ENCODE peak calls at places on chromosomes 11 and 22, in nine cellular contexts. L is transverse colon, U is stomach, S is ovary, H is tibial nerve, D is A549, P is H1, A is SK-N-SH, V is K562. Z is an unnamed sample.

GRCh38 chr11:92941676-92942571 is 27.5 kb upstream of the MTNR1B start:
- DNase-seq in H (no peak), V (peak; percentile 45), P (no peak), S (no peak), A (peak; percentile 64), D (peak; percentile 33), U (no peak), L (no peak), Z (no peak)

GRCh38 chr11:10272132-10272531 is 21.9 kb downstream of the SBF2 start:
- DNase-seq in H (no peak), A (no peak), V (no peak), L (no peak), P (no peak), S (no peak), D (no peak), U (no peak), Z (no peak)

GRCh38 chr11:65150513-65151271 is 16.4 kb upstream of the SYVN1 start:
- DNase-seq in H (peak; percentile 59), D (peak; percentile 89), L (peak; percentile 89), S (peak; percentile 77), P (no peak), U (peak; percentile 86), V (peak; percentile 63), A (peak; percentile 82), Z (peak; percentile 86)

GRCh38 chr11:763073-763463 is 14.2 kb downstream of the GATD1 start:
- DNase-seq in U (peak; percentile 64), S (no peak), L (peak; percentile 72), D (no peak), A (peak; percentile 24), H (no peak), P (no peak), V (peak; percentile 68), Z (no peak)

GRCh38 chr11:69471329-69472052 is 10.0 kb upstream of the LINC01488 start:
- DNase-seq in U (no peak), P (no peak), A (no peak), D (no peak), V (no peak), H (no peak), S (no peak), L (no peak), Z (no peak)

GRCh38 chr11:76654310-76654851 is 16.2 kb downstream of the LRRC32 start:
- DNase-seq in S (peak; percentile 72), L (peak; percentile 54), A (no peak), D (no peak), P (no peak), U (peak; percentile 24), H (peak; percentile 11), V (peak; percentile 81), Z (peak; percentile 81)

GRCh38 chr22:19488884-19489843 is 9.4 kb downstream of the CDC45 start:
- DNase-seq in L (no peak), V (peak; percentile 83), A (peak; percentile 57), D (peak; percentile 14), H (no peak), P (no peak), U (no peak), S (no peak), Z (no peak)

GRCh38 chr11:42772886-42773285 is 538.9 kb upstream of the API5 start:
- DNase-seq in L (no peak), A (no peak), V (no peak), U (no peak), D (no peak), H (no peak), S (no peak), P (no peak), Z (no peak)

GRCh38 chr11:113664981-113665710 is 41.0 kb downstream of the TMPRSS5 start:
- DNase-seq in V (no peak), L (no peak), U (peak; percentile 42), S (no peak), H (no peak), A (no peak), D (peak; percentile 11), P (no peak), Z (no peak)

GRCh38 chr11:113668255-113668654 is 37.9 kb downstream of the TMPRSS5 start:
- DNase-seq in P (no peak), D (peak; percentile 47), H (no peak), L (no peak), S (no peak), V (no peak), A (no peak), U (no peak), Z (no peak)

GRCh38 chr11:113670149-113670829 is 35.8 kb downstream of the TMPRSS5 start:
- DNase-seq in L (no peak), A (no peak), P (no peak), S (no peak), H (no peak), V (peak; percentile 43), D (no peak), U (no peak), Z (no peak)

GRCh38 chr11:113666584-113666983 is 39.5 kb downstream of the TMPRSS5 start:
- DNase-seq in H (no peak), S (no peak), L (no peak), D (no peak), U (no peak), V (no peak), P (no peak), A (no peak), Z (no peak)

DNA sequence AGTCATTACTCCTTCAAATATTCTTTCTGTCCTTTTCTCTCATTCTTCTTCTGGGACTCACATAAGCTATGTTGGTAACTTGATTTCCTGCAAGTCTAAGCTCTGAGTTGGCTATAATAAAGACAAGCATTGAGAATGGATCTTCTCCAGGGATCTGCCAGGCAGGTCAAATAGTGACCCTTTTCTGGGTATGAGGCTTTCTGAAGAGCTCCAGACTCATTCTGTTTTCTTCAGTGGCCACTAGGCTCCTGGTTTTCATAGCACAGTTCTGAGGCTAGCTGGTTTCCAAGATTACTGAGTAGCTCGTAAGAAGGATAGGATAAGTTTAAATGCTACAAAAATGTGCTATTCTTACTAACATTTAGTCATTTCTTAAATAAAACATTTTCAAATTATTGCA is 38.3 kb downstream of the TMPRSS5 start:
- DNase-seq in H (no peak), U (no peak), V (no peak), D (no peak), P (no peak), A (no peak), S (no peak), L (no peak), Z (no peak)
- TF ChIP-seq EP300 in H (no peak), U (no peak), V (no peak), D (no peak), P (no peak), A (no peak), S (no peak), L (no peak), Z (no peak)

DNA sequence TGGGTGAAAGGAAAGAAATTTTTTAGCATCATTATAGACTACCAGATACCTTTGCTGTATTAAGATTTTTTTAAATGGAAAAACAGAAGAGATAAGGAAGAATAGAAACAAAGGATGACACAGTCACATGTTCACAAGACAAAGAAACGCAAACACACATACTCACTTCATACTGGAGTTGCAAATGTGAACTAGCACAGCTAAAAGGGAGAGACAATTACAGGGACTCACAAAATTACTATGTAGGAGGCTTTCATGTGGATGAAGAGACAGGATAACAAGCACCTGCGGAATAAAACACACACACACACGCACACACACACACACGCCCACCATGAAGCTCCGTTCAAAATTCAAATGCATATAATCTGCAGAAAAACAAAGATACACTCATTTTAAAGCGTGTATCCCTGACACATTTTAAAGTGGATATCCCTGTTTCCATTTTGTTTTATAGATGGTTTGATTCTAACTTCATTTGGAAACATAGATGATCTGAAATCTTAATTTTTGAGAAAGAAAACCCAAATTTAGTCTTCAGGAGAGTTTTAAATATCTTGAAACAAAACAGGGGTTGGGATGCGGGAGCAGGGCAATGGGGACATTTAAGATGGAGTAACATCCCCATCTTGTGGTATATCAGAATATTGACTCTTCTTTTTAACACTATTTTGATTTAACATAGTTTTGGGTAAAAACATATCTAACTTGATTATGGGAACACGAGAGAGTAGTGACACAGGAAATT is 36.7 kb downstream of the JRKL start:
- DNase-seq in U (no peak), L (no peak), A (peak; percentile 64), P (no peak), D (peak; percentile 34), S (no peak), V (peak; percentile 41), H (no peak), Z (no peak)
- TF ChIP-seq CTCF in U (peak; percentile 12), L (peak; percentile 56), A (peak; percentile 70), P (peak; percentile 25), D (peak; percentile 70), S (peak; percentile 63), V (peak; percentile 74), H (peak; percentile 66), Z (peak; percentile 54)

DNA sequence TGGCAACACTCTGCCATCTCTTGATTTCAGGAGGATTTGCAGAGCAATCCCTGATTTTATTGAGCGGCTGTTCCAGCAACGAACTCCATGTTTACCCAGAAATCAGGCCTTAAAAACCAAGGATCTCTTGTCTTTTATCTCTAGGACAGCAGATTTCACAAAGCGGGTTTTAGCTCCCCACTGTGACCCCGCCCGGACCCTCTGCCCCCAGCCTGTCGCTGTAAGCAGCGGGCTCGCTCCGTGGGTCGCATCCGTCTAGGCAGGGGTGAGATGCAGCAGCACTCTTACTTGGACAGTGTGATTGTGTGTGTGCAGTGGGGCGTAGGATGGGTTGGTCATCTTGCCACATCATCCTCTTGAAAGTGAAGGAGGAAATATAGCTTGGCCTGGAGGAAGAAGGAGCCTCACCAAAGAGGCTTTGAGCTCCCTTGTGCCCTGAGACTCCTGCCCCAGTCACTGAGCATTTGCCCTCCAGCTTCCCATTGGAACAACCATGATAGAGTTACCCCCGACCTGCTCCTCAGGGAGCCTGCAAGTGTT is 189.1 kb upstream of the TBCEL start:
- DNase-seq in A (no peak), D (no peak), L (no peak), P (no peak), U (no peak), S (no peak), H (no peak), V (no peak), Z (no peak)
- H3K27ac ChIP-seq in A (no peak overlapping the region), D (no peak overlapping the region), L (no peak overlapping the region), P (no peak overlapping the region), U (no peak overlapping the region), S (no peak overlapping the region), H (no peak overlapping the region), V (no peak overlapping the region), Z (no peak overlapping the region)

GRCh38 chr11:37505406-37505805 is 907.4 kb upstream of the RAG2 start:
- DNase-seq in D (no peak), A (no peak), H (no peak), S (no peak), L (no peak), P (no peak), U (no peak), V (no peak), Z (no peak)

GRCh38 chr11:37509471-37509870 is 911.4 kb upstream of the RAG2 start:
- DNase-seq in S (no peak), H (no peak), L (no peak), P (no peak), A (no peak), V (no peak), D (no peak), U (no peak), Z (no peak)

GRCh38 chr11:37504925-37505324 is 906.9 kb upstream of the RAG2 start:
- DNase-seq in A (no peak), U (no peak), P (no peak), D (no peak), S (no peak), H (no peak), L (no peak), V (no peak), Z (no peak)

GRCh38 chr11:37504066-37504611 is 906.1 kb upstream of the RAG2 start:
- DNase-seq in L (no peak), H (no peak), A (no peak), U (no peak), P (no peak), V (no peak), D (no peak), S (no peak), Z (no peak)

DNA sequence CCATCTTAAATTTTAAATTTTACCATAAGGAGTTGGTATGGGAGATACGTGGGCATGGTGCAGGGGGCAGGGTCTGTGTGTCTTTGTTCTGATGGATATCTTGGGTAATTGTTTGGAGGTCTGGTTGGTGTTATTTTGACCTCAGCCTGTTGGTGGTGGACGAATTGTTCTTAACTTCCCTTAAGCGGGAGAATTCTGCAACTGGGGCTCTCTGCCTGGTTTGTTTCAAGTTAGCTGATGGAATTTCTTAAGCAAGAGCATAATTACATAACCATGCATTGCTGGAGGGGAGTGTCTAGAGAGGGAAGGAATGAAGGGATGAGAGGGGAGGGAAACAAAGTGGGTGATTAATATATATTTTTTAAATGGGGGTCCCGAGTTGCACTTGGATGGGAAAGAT is 908.5 kb upstream of the RAG2 start:
- DNase-seq in V (no peak), H (no peak), L (no peak), U (no peak), A (no peak), P (no peak), S (no peak), D (no peak), Z (no peak)
- TF ChIP-seq EP300 in V (no peak), H (no peak), L (no peak), U (no peak), A (no peak), P (no peak), S (no peak), D (no peak), Z (no peak)

Z was measured in suprapubic skin.